ENCODE peak calls at places on chromosome 13, in six cellular contexts. N is pancreas, Q is fibroblast of the aortic adventitia, C is left ventricle myocardium inferior, F is dorsolateral prefrontal cortex, H is Peyer's patch. E is an unnamed sample.

GRCh38 chr13:114200673-114201005 is 21.6 kb downstream of the CFAP97D2 start:
- DNase-seq in N (no peak), Q (peak), C (no peak), F (no peak), H (no peak), E (no peak)

GRCh38 chr13:51453308-51453958 is 597 bp upstream of the INTS6 start:
- DNase-seq in N (no peak), Q (no peak), C (peak), F (no peak), H (peak), E (peak)

GRCh38 chr13:24217601-24218281 is 57.2 kb downstream of the SPATA13 start:
- DNase-seq in N (peak), Q (peak), C (no peak), F (no peak), H (peak), E (no peak)

GRCh38 chr13:75871059-75871458 is 234.9 kb downstream of the LMO7 start:
- DNase-seq in N (no peak), Q (peak), C (no peak), F (no peak), H (no peak), E (no peak)

GRCh38 chr13:97914537-97914936 is 38.9 kb upstream of the IPO5 start:
- DNase-seq in N (no peak), Q (peak), C (no peak), F (peak), H (no peak), E (no peak)

GRCh38 chr13:93233997-93234416 is 7.4 kb downstream of the GPC6 start:
- DNase-seq in N (no peak), Q (no peak), C (no peak), F (no peak), H (no peak), E (no peak)

GRCh38 chr13:19794552-19795143 is 11.9 kb upstream of the PSPC1 start:
- DNase-seq in N (no peak), Q (no peak), C (no peak), F (no peak), H (no peak), E (no peak)

GRCh38 chr13:106112191-106112590 is 423.3 kb downstream of the EFNB2 start:
- DNase-seq in N (no peak), Q (no peak), C (no peak), F (no peak), H (no peak), E (no peak)

GRCh38 chr13:91719033-91719432 is 320.6 kb downstream of the GPC5 start:
- DNase-seq in N (no peak), Q (no peak), C (no peak), F (no peak), H (no peak), E (no peak)

GRCh38 chr13:66887088-66887487 is 343.0 kb downstream of the PCDH9 start:
- DNase-seq in N (no peak), Q (peak), C (no peak), F (no peak), H (no peak), E (no peak)

GRCh38 chr13:25529425-25529824 is 157.7 kb downstream of the ATP8A2 start:
- DNase-seq in N (no peak), Q (no peak), C (no peak), F (no peak), H (no peak), E (no peak)

GRCh38 chr13:79692846-79693245 is 211.9 kb downstream of the NDFIP2 start:
- DNase-seq in N (no peak), Q (peak), C (no peak), F (no peak), H (no peak), E (no peak)

GRCh38 chr13:59659981-59660380 is 503.7 kb downstream of the DIAPH3 start:
- DNase-seq in N (no peak), Q (no peak), C (no peak), F (no peak), H (no peak), E (no peak)

GRCh38 chr13:107866666-107867623 is 348.4 kb downstream of the LIG4 start:
- DNase-seq in N (no peak), Q (peak), C (no peak), F (peak), H (no peak), E (peak)

GRCh38 chr13:43880451-43880850 is 747 bp downstream of the LACC1 start:
- DNase-seq in N (no peak), Q (no peak), C (no peak), F (no peak), H (no peak), E (no peak)

GRCh38 chr13:106276876-106277275 is 258.6 kb downstream of the EFNB2 start:
- DNase-seq in N (no peak), Q (no peak), C (no peak), F (no peak), H (no peak), E (no peak)

GRCh38 chr13:26759156-26759906 is 1.3 kb downstream of the GPR12 start:
- DNase-seq in N (no peak), Q (no peak), C (no peak), F (no peak), H (no peak), E (no peak)

GRCh38 chr13:53206455-53206854 is 177.8 kb downstream of the OLFM4 start:
- DNase-seq in N (no peak), Q (no peak), C (no peak), F (no peak), H (no peak), E (no peak)
- TF ChIP-seq CTCF in N (no peak), Q (no peak), C (peak), F (peak), H (peak), E (peak)

DNA sequence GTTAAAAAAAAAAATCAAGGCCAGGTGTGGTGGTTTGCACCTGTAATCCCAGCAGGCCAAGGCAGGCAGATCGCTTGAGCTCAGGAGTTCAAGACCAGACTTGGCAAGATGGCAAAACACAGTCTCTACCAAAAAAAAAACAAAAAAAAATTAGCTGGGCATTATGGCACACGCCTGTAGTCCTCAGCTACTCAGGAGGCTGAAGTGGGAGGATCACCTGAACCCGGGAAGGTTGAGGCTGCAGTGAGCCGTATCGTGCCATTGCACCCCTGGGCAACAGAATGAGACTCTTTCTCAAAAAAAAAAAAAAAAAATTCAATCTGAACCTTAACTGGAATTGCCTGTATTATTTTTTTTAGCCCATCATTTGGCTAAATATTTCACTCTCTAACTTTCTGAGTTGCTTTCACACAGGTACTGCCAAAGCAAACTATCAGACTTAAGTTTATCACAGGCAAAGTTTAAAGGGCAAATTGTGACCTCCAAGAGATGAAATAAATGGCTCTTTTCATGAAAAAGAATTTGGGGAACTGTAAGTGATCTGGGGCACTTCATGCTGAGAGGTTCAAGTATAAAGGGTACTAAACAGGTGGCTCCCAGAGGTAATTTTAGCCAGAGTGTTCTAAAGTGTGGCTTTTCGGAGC is 14.7 kb upstream of the SLC25A30 start:
- DNase-seq in N (no peak), Q (no peak), C (no peak), F (no peak), H (no peak), E (no peak)
- TF ChIP-seq CTCF in N (no peak), Q (no peak), C (no peak), F (no peak), H (no peak), E (no peak)

GRCh38 chr13:110329258-110329657 is 22.2 kb downstream of the COL4A2 start:
- DNase-seq in N (no peak), Q (no peak), C (no peak), F (no peak), H (no peak), E (no peak)
- TF ChIP-seq CTCF in N (no peak), Q (no peak), C (no peak), F (no peak), H (no peak), E (no peak)

GRCh38 chr13:35565273-35565672 is 88.8 kb upstream of the MAB21L1 start:
- DNase-seq in N (no peak), Q (no peak), C (no peak), F (no peak), H (no peak), E (no peak)

GRCh38 chr13:35566340-35566739 is 89.9 kb upstream of the MAB21L1 start:
- DNase-seq in N (no peak), Q (no peak), C (no peak), F (no peak), H (no peak), E (no peak)
- TF ChIP-seq CTCF in N (no peak), Q (no peak), C (no peak), F (no peak), H (no peak), E (no peak)

GRCh38 chr13:71674776-71675352 is 192.1 kb downstream of the DACH1 start:
- DNase-seq in N (no peak), Q (no peak), C (no peak), F (no peak), H (no peak), E (no peak)

GRCh38 chr13:71677114-71677513 is 189.9 kb downstream of the DACH1 start:
- DNase-seq in N (no peak), Q (no peak), C (no peak), F (no peak), H (no peak), E (no peak)

DNA sequence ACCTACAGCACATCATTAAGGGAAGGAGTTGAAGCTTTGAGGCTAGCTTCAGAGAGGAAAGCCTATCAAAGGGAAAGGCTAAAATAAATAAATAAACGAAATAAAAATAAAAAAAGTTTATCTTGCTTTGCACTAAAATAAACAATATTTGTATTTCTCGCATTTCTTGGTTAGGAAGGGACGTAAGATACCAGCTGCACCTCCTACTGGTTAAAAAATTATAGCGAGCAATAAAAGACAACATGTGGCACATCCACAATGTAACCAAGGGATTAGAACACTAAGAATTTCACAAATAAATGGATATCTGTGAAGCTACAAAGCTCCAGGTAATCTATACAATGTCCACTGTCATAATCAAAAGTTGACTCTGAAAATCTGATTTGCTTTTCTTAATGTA is 194.5 kb downstream of the DACH1 start:
- DNase-seq in N (no peak), Q (no peak), C (no peak), F (no peak), H (no peak), E (no peak)
- TF ChIP-seq CTCF in N (no peak), Q (no peak), C (no peak), F (peak), H (no peak), E (no peak)

GRCh38 chr13:95156208-95156607 is 145.0 kb downstream of the ABCC4 start:
- DNase-seq in N (no peak), Q (peak), C (no peak), F (no peak), H (no peak), E (no peak)
- TF ChIP-seq CTCF in N (no peak), Q (peak), C (peak), F (peak), H (peak), E (no peak)

GRCh38 chr13:32537580-32538233 is 888 bp downstream of the N4BP2L2 start:
- DNase-seq in N (peak), Q (peak), C (peak), F (no peak), H (peak), E (no peak)

GRCh38 chr13:32535748-32536147 is 2.8 kb downstream of the N4BP2L2 start:
- DNase-seq in N (no peak), Q (no peak), C (no peak), F (no peak), H (no peak), E (no peak)

GRCh38 chr13:32538234-32538620 is 368 bp downstream of the N4BP2L2 start:
- DNase-seq in N (no peak), Q (no peak), C (peak), F (peak), H (no peak), E (peak)

GRCh38 chr13:32535140-32535539 is 3.5 kb downstream of the N4BP2L2 start:
- DNase-seq in N (no peak), Q (no peak), C (no peak), F (no peak), H (no peak), E (no peak)

DNA sequence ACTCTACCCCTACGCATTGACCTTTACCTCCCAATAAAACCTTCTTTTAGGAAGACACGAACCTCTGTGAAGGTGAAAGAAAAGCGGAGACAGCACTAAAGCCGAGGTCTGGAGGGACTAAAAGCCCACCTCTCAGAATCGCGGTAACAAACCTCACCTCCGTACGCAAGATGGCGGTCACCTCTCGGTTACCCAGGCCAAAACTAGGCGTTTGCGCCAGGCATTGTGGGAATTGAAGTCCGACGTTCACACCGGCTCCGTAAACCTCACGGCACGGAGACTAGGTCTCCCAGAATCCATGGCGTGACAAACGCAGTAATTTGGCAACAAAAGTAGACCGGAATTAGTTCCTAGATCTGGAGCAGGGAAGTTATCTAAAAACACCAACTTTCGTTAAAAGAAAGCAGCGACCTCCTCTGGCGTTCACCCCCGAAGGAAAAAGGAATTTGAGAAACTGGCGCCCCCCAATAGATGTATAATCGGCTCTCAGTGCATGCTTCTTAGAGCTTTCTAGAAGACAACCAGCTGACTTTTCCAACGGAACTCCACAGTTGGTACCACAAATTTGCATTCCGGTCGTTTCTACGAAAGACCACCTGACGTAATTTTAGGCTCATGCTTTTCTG is at the start of gene N4BP2L2:
- DNase-seq in N (peak), Q (peak), C (peak), F (peak), H (peak), E (peak)
- TF ChIP-seq CTCF in N (peak), Q (peak), C (peak), F (peak), H (no peak), E (peak)

GRCh38 chr13:71866173-71867091 is 572 bp downstream of the DACH1 start:
- DNase-seq in N (peak), Q (no peak), C (peak), F (peak), H (peak), E (peak)
- TF ChIP-seq CTCF in N (no peak), Q (no peak), C (no peak), F (no peak), H (no peak), E (no peak)

GRCh38 chr13:71240906-71241305 is 626.1 kb downstream of the DACH1 start:
- DNase-seq in N (no peak), Q (no peak), C (no peak), F (no peak), H (no peak), E (no peak)
- TF ChIP-seq CTCF in N (no peak), Q (no peak), C (peak), F (peak), H (peak), E (no peak)